ENCODE peak calls at places on chromosomes 11 and 22, in four cellular contexts. One of them, this sample, is unnamed.

GRCh38 chr11:57513911-57514537 is 1.5 kb downstream of the SLC43A1 start:
- DNase-seq in K562: peak; percentile 56
- DNase-seq in IMR-90: peak; percentile 33
- DNase-seq in GM12878: no peak
- DNase-seq in this sample: no peak

GRCh38 chr11:2120359-2121100 is 18.7 kb downstream of the IGF2 start:
- DNase-seq in GM12878: no peak
- DNase-seq in IMR-90: no peak
- DNase-seq in K562: no peak
- DNase-seq in this sample: peak; percentile 47

GRCh38 chr11:7168741-7168990 is 79.9 kb downstream of the RBMXL2 start:
- DNase-seq in K562: no peak
- DNase-seq in IMR-90: no peak
- DNase-seq in GM12878: no peak
- DNase-seq in this sample: no peak

GRCh38 chr11:118878187-118878586 is 5.5 kb upstream of the CXCR5 start:
- DNase-seq in GM12878: no peak
- DNase-seq in K562: peak; percentile 32
- DNase-seq in IMR-90: no peak
- DNase-seq in this sample: no peak

GRCh38 chr22:19793656-19794310 is 33.2 kb downstream of the TBX1 start:
- DNase-seq in K562: no peak
- DNase-seq in IMR-90: no peak
- DNase-seq in GM12878: no peak
- DNase-seq in this sample: no peak

GRCh38 chr22:20242393-20243175 is 25.5 kb downstream of the RTN4R start:
- DNase-seq in GM12878: no peak
- DNase-seq in K562: no peak
- DNase-seq in IMR-90: no peak
- DNase-seq in this sample: no peak

GRCh38 chr11:18590573-18590972 is 2.0 kb upstream of the UEVLD start:
- DNase-seq in K562: no peak
- DNase-seq in IMR-90: no peak
- DNase-seq in GM12878: no peak
- DNase-seq in this sample: peak; percentile 13

GRCh38 chr11:66082936-66083698 is 13.0 kb downstream of the PACS1 start:
- DNase-seq in GM12878: no peak
- DNase-seq in K562: peak; percentile 83
- DNase-seq in IMR-90: no peak
- DNase-seq in this sample: no peak

GRCh38 chr22:37169947-37170688 is 17.9 kb downstream of the C1QTNF6 start:
- DNase-seq in GM12878: no peak
- DNase-seq in IMR-90: no peak
- DNase-seq in K562: no peak
- DNase-seq in this sample: no peak

GRCh38 chr11:96114178-96115070 is 190.5 kb upstream of the MTMR2 start:
- DNase-seq in IMR-90: no peak
- DNase-seq in GM12878: no peak
- DNase-seq in K562: no peak
- DNase-seq in this sample: no peak

GRCh38 chr11:67440229-67441081 is 2.8 kb downstream of the CORO1B start:
- DNase-seq in GM12878: no peak
- DNase-seq in K562: no peak
- DNase-seq in IMR-90: no peak
- DNase-seq in this sample: no peak
- TF ChIP-seq CHD1 in GM12878: no peak
- TF ChIP-seq CHD1 in K562: no peak
- TF ChIP-seq CHD1 in IMR-90: no peak
- TF ChIP-seq CHD1 in this sample: no peak

DNA sequence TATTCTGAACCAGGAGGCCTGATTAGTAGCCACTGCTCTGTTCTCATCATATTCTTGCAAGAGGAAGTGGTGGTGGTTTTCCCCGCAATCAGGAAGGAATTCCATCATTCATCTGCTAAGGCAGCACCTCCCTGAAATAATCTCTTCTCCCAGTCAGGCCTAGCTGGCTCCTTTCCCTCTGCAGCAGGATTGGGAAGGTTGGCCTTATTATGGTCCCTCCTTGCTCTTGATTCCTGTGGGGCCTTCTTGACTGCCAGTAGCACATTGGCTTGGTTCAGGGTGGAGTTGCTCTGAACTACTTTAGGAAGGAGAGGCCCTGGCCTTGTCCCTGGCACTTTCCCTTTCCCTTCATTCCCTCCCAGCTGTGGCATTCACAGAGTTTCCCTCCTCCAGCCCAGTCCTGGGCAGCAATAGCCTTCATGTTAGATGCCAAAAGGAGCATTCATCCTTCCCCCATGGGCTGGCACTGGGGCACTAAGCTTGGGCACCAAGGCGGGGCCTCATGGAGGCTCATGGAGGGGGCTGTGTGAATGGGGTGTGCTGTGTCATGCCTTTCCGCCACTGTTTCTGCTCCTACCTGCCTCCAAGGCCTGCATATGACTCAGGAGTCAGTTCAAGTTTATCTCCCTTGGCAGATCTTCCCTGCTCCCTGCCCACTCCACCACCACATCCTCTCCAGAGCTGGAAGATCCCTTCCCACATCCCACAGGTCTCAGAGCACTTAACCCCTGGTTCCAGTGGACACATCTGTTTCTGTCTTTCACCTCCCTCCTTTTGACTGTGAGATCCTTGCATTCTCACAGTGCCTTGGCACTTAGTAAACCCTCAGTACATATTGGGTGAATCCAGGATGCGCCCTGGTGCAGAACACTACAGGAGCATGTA is 27.6 kb upstream of the CD44 start:
- DNase-seq in IMR-90: peak; percentile 92
- DNase-seq in K562: peak; percentile 26
- DNase-seq in GM12878: no peak
- DNase-seq in this sample: no peak
- TF ChIP-seq CHD1 in IMR-90: no peak
- TF ChIP-seq CHD1 in K562: no peak
- TF ChIP-seq CHD1 in GM12878: no peak
- TF ChIP-seq CHD1 in this sample: no peak

GRCh38 chr11:116885951-116886629 is 48.7 kb upstream of the APOA1 start:
- DNase-seq in IMR-90: peak; percentile 85
- DNase-seq in K562: no peak
- DNase-seq in GM12878: no peak
- DNase-seq in this sample: no peak
- TF ChIP-seq CHD1 in IMR-90: no peak
- TF ChIP-seq CHD1 in K562: no peak
- TF ChIP-seq CHD1 in GM12878: no peak
- TF ChIP-seq CHD1 in this sample: no peak

DNA sequence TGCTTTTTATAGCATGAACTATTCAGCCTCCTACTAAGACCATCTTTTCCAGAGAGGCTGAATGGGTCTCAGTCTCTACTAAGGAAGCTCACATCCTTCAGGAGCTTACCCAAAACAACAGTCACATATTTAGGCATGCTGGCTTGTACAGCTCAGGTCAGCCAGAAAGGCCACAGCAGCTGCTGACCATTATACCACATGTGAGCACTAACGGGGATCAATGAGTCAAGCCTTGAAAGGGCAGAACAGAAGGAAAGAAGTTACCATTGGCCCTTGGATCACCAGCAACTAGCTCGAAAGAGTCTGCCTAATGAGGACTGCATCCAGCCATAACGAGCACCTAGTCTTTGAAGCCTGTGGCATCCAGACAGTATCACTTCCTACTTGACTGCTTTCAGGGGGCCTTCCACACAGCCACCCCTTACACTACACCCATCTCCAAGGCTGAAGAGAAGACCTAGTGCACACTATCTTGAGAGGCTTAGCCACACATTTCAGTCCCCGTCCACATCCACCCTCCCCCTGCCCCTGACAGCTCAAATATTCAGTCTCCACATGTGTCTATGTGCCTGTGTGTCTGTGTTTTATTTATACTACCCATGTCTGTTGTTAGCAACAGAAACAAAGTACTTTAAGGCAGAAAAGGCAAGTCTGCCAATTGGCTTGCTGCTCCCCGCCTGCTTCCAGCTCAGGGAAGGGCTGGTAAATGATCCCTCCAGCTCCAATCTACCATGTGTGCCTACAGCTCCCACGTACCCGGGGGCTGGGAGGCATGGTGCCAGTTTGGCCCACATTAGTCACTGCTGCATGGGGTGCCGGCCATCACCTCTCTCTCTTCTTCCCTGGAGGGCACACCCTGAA is 95.5 kb downstream of the RPL27A start:
- DNase-seq in K562: no peak
- DNase-seq in IMR-90: peak; percentile 71
- DNase-seq in GM12878: no peak
- DNase-seq in this sample: no peak
- TF ChIP-seq CHD1 in K562: no peak
- TF ChIP-seq CHD1 in IMR-90: no peak
- TF ChIP-seq CHD1 in GM12878: no peak
- TF ChIP-seq CHD1 in this sample: no peak

This sample was measured in H1.